ENCODE peak calls at places on chromosomes 7 and 10, in seven cellular contexts. N is activated T-helper 1 cell treated with anti-CD3 and anti-CD28 coated beads, Interleukin-12 subunit alpha, Interleukin-12 subunit beta, Interleukin-2, Interleukin-4 antibody, amounts not matched to agents 30 ng/mL and 10 ng/mL and 1 ng/mL, durations not matched to agents 14 hours and 24 hours and 36 hours; J is A673; H is NCI-H1694 treated with DMSO at 0.1 percent for 48 hours; F is foreskin melanocyte; A is stimulated activated CD8-positive, alpha-beta memory T cell treated with anti-CD3 and anti-CD28 coated beads, Interleukin-4, amount 100 ng/mL, for 24 hours; K is Kasumi-1. E is an unnamed sample.

GRCh38 chr7:4013793-4014192 is 668.3 kb upstream of the FOXK1 start:
- DNase-seq in K (no peak), F (no peak), J (no peak), A (no peak), N (no peak), H (no peak), E (no peak)

GRCh38 chr10:27513451-27514191 is 9.5 kb downstream of the RAB18 start:
- DNase-seq in J (no peak), N (peak), A (no peak), F (no peak), H (no peak), K (no peak), E (no peak)

GRCh38 chr10:87861566-87861952 is 1.8 kb downstream of the KLLN start:
- DNase-seq in N (no peak), A (peak), F (no peak), K (peak), J (no peak), H (no peak), E (peak)

GRCh38 chr10:79105164-79105739 is 36.5 kb downstream of the ZMIZ1 start:
- DNase-seq in N (no peak), J (no peak), F (no peak), K (peak), A (no peak), H (no peak), E (no peak)

GRCh38 chr10:79409038-79410035 is 36.1 kb downstream of the ZCCHC24 start:
- DNase-seq in A (no peak), K (no peak), H (no peak), F (no peak), J (no peak), N (no peak), E (no peak)

GRCh38 chr7:67137464-67137863 is 140.8 kb downstream of the TYW1 start:
- DNase-seq in N (no peak), F (no peak), J (no peak), A (no peak), H (no peak), K (no peak), E (no peak)

GRCh38 chr7:41891967-41892755 is 189.3 kb upstream of the INHBA start:
- DNase-seq in A (no peak), N (no peak), J (no peak), F (no peak), K (no peak), H (no peak), E (no peak)

GRCh38 chr7:7812112-7812511 is 93.7 kb upstream of the RPA3 start:
- DNase-seq in F (no peak), N (no peak), A (no peak), J (no peak), K (no peak), H (peak), E (no peak)

GRCh38 chr10:285216-285967 is 150.1 kb downstream of the ZMYND11 start:
- DNase-seq in N (no peak), F (no peak), J (no peak), H (no peak), A (no peak), K (no peak), E (no peak)

GRCh38 chr10:74936577-74937445 is 110.4 kb downstream of the KAT6B start:
- DNase-seq in A (no peak), H (no peak), J (no peak), K (no peak), N (no peak), F (no peak), E (no peak)

GRCh38 chr7:43785425-43785824 is 26.9 kb downstream of the BLVRA start:
- DNase-seq in A (no peak), F (peak), K (no peak), J (no peak), H (no peak), N (no peak), E (peak)

GRCh38 chr10:5811387-5811821 is 1.8 kb downstream of the GDI2 start:
- DNase-seq in J (peak), F (peak), H (peak), A (no peak), K (no peak), N (no peak), E (no peak)

GRCh38 chr7:22779697-22780096 is 43.0 kb downstream of the TOMM7 start:
- DNase-seq in K (no peak), J (no peak), F (no peak), A (no peak), N (no peak), H (no peak), E (no peak)

GRCh38 chr10:57162231-57162630 is 801.2 kb upstream of the ZWINT start:
- DNase-seq in K (no peak), N (no peak), H (no peak), A (no peak), J (no peak), F (no peak), E (no peak)

GRCh38 chr10:84333864-84334451 is 5.6 kb downstream of the CCSER2 start:
- DNase-seq in H (peak), A (peak), F (no peak), K (peak), N (peak), J (no peak), E (no peak)

GRCh38 chr10:75211007-75211735 is 575 bp downstream of the VDAC2 start:
- DNase-seq in H (no peak), N (no peak), A (no peak), F (peak), K (peak), J (peak), E (no peak)

GRCh38 chr10:60430017-60430416 is 40.3 kb upstream of the ANK3 start:
- DNase-seq in N (no peak), A (no peak), K (no peak), J (no peak), H (peak), F (no peak), E (peak)

GRCh38 chr7:94439893-94440381 is 45.2 kb downstream of the COL1A2 start:
- DNase-seq in J (no peak), H (no peak), A (no peak), K (no peak), N (no peak), F (no peak), E (no peak)

GRCh38 chr7:30485667-30486066 is 7.1 kb upstream of the NOD1 start:
- DNase-seq in K (no peak), F (no peak), J (no peak), A (no peak), N (no peak), H (no peak), E (no peak)

GRCh38 chr7:76220185-76221057 is 18.7 kb downstream of the SRRM3 start:
- DNase-seq in N (no peak), H (peak), K (peak), F (peak), A (no peak), J (peak), E (no peak)

GRCh38 chr10:68861253-68861652 is 33.9 kb downstream of the STOX1 start:
- DNase-seq in K (no peak), N (no peak), F (no peak), H (no peak), A (no peak), J (no peak), E (no peak)

GRCh38 chr10:34780818-34781380 is 34.2 kb downstream of the PARD3 start:
- DNase-seq in N (no peak), K (peak), J (peak), F (no peak), H (no peak), A (no peak), E (no peak)

GRCh38 chr7:95396136-95397032 is at the start of gene PON3:
- DNase-seq in J (no peak), K (peak), N (no peak), A (no peak), H (no peak), F (no peak), E (no peak)

GRCh38 chr7:157211710-157212109 is 73.0 kb downstream of the UBE3C start:
- DNase-seq in K (peak), N (no peak), H (peak), F (no peak), J (no peak), A (no peak), E (no peak)

GRCh38 chr10:124032982-124033886 is 60.2 kb downstream of the CHST15 start:
- DNase-seq in J (no peak), K (no peak), F (no peak), N (no peak), A (no peak), H (no peak), E (peak)

GRCh38 chr7:106916689-106917088 is 51.6 kb downstream of the PIK3CG start:
- DNase-seq in F (no peak), N (no peak), J (peak), A (no peak), K (no peak), H (no peak), E (no peak)

GRCh38 chr7:148699024-148699771 is 495 bp downstream of the CUL1 start:
- DNase-seq in N (peak), J (peak), K (peak), H (peak), A (peak), F (peak), E (no peak)

GRCh38 chr10:88027570-88027969 is 164.1 kb downstream of the PTEN start:
- DNase-seq in J (no peak), F (no peak), A (no peak), N (no peak), H (no peak), K (peak), E (no peak)

GRCh38 chr10:69968830-69969229 is 83.8 kb upstream of the MACROH2A2 start:
- DNase-seq in K (no peak), H (peak), N (no peak), J (peak), A (no peak), F (no peak), E (no peak)

GRCh38 chr7:25239888-25240287 is 11.6 kb upstream of the NPVF start:
- DNase-seq in F (no peak), N (no peak), K (no peak), J (no peak), A (no peak), H (no peak), E (no peak)

GRCh38 chr7:2405601-2406345 is 2.4 kb downstream of the CHST12 start:
- DNase-seq in J (no peak), F (no peak), A (peak), K (peak), H (no peak), N (peak), E (no peak)

GRCh38 chr10:48215148-48215982 is 59.1 kb downstream of the FRMPD2 start:
- DNase-seq in F (peak), K (peak), H (peak), N (peak), J (peak), A (peak), E (peak)